ENCODE peak calls at places on chromosomes 4 and X, in four cellular contexts. F, D, H and B are unnamed samples.

GRCh38 chr4:187063251-187063650 is 339.6 kb upstream of the FAT1 start:
- DNase-seq in F (no peak), D (no peak), H (no peak), B (no peak)

GRCh38 chr4:6898763-6899162 is 10.9 kb upstream of the TBC1D14 start:
- DNase-seq in F (peak), D (no peak), H (no peak), B (no peak)

GRCh38 chr4:55347610-55348228 is 1.7 kb downstream of the SRD5A3 start:
- DNase-seq in F (no peak), D (no peak), H (no peak), B (peak)

GRCh38 chrX:80808854-80809493 is 703 bp downstream of the BRWD3 start:
- DNase-seq in F (peak), D (peak), H (peak), B (peak)

GRCh38 chr4:21470531-21470930 is 478.0 kb downstream of the KCNIP4 start:
- DNase-seq in F (peak), D (peak), H (no peak), B (peak)

GRCh38 chrX:136589966-136590365 is 58.0 kb downstream of the VGLL1 start:
- DNase-seq in F (peak), D (peak), H (no peak), B (peak)

GRCh38 chr4:107988763-107989035 is 990 bp upstream of the HADH start:
- DNase-seq in F (no peak), D (no peak), H (no peak), B (no peak)

GRCh38 chr4:106690487-106690886 is 321.9 kb upstream of the GIMD1 start:
- DNase-seq in F (peak), D (peak), H (no peak), B (peak)

GRCh38 chr4:32986236-32986635 is 2266.1 kb downstream of the PCDH7 start:
- DNase-seq in F (peak), D (no peak), H (no peak), B (no peak)

GRCh38 chr4:176437756-176438155 is 118.0 kb downstream of the SPCS3 start:
- DNase-seq in F (no peak), D (no peak), H (no peak), B (no peak)

GRCh38 chr4:71860643-71861042 is 76.8 kb upstream of the GC start:
- DNase-seq in F (no peak), D (peak), H (no peak), B (no peak)

GRCh38 chr4:109876634-109877265 is 28.8 kb downstream of the LRIT3 start:
- DNase-seq in F (no peak), D (no peak), H (no peak), B (no peak)

GRCh38 chrX:13717697-13718483 is 16.5 kb downstream of the TRAPPC2 start:
- DNase-seq in F (peak), D (peak), H (no peak), B (no peak)

GRCh38 chr4:186724048-186724860 is 598 bp upstream of the FAT1 start:
- DNase-seq in F (peak), D (peak), H (peak), B (peak)

GRCh38 chrX:139094671-139095592 is 383.4 kb upstream of the FGF13 start:
- DNase-seq in F (no peak), D (no peak), H (no peak), B (peak)

GRCh38 chr4:90457817-90458216 is 330.6 kb downstream of the CCSER1 start:
- DNase-seq in F (no peak), D (no peak), H (no peak), B (no peak)

GRCh38 chr4:124940387-124940786 is 227.9 kb upstream of the ANKRD50 start:
- DNase-seq in F (peak), D (peak), H (no peak), B (peak)

GRCh38 chrX:104324461-104324860 is 69.7 kb upstream of the ESX1 start:
- DNase-seq in F (no peak), D (no peak), H (no peak), B (no peak)

GRCh38 chr4:77905651-77906263 is 43.1 kb downstream of the MRPL1 start:
- DNase-seq in F (no peak), D (no peak), H (no peak), B (no peak)

GRCh38 chr4:38605794-38606586 is 58.0 kb upstream of the KLF3 start:
- DNase-seq in F (peak), D (no peak), H (no peak), B (no peak)

GRCh38 chr4:128871948-128872347 is 62.4 kb downstream of the JADE1 start:
- DNase-seq in F (peak), D (peak), H (no peak), B (peak)

GRCh38 chr4:68407868-68408190 is 39.4 kb upstream of the TMPRSS11E start:
- DNase-seq in F (no peak), D (no peak), H (no peak), B (no peak)

GRCh38 chr4:41132055-41132683 is 82.2 kb downstream of the APBB2 start:
- DNase-seq in F (no peak), D (no peak), H (no peak), B (peak)

GRCh38 chrX:150036181-150036580 is 97.9 kb upstream of the EOLA2 start:
- DNase-seq in F (peak), D (no peak), H (no peak), B (peak)

GRCh38 chr4:2378898-2379297 is 39.5 kb downstream of the ZFYVE28 start:
- DNase-seq in F (no peak), D (no peak), H (no peak), B (no peak)

GRCh38 chr4:164011791-164012190 is 517.3 kb downstream of the TMA16 start:
- DNase-seq in F (no peak), D (no peak), H (no peak), B (no peak)

GRCh38 chrX:143437439-143437838 is 79.8 kb downstream of the SPANXN3 start:
- DNase-seq in F (peak), D (no peak), H (no peak), B (peak)

GRCh38 chr4:182089326-182089725 is 153.9 kb upstream of the TENM3 start:
- DNase-seq in F (no peak), D (peak), H (no peak), B (no peak)

GRCh38 chr4:172042714-172043114 is 229.5 kb downstream of the GALNTL6 start:
- DNase-seq in F (no peak), D (peak), H (no peak), B (peak)

GRCh38 chr4:157043131-157043530 is 32.8 kb upstream of the GLRB start:
- DNase-seq in F (peak), D (peak), H (no peak), B (peak)

GRCh38 chr4:20192754-20193521 is 58.8 kb upstream of the SLIT2 start:
- DNase-seq in F (no peak), D (peak), H (no peak), B (peak)

GRCh38 chr4:67549123-67549522 is 3.8 kb upstream of the CENPC start:
- DNase-seq in F (peak), D (peak), H (no peak), B (peak)

GRCh38 chrX:108303682-108304081 is 134.5 kb downstream of the COL4A6 start:
- DNase-seq in F (no peak), D (no peak), H (no peak), B (no peak)

GRCh38 chr4:148634476-148634875 is 192.3 kb upstream of the NR3C2 start:
- DNase-seq in F (no peak), D (peak), H (no peak), B (peak)

DNA sequence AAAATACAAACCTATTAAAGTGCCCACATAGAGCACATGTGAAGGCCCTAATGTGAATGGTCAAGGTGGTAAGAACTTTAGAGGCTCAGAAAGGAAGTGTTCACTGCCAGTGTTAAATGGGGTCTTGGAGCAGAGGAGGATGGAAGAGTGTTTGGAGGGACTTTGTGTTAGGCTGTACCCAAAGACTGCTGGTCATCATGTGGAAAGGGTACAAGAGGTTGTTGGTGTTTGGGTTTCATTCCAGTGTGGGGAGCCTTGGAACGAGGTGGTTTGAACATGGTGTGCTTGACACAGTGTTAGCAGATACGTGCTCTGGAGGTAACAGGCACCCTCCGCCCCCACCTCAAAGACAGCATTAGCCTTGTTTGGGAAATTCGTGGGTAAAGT is 73.1 kb downstream of the RAPGEF2 start:
- DNase-seq in F (no peak), D (no peak), H (no peak), B (no peak)
- TF ChIP-seq CTCF in F (no peak), D (no peak), H (no peak), B (no peak)

GRCh38 chrX:155611302-155611701 is 1.4 kb downstream of the TMLHE start:
- DNase-seq in F (no peak), D (no peak), H (no peak), B (no peak)
- H3K4me3 ChIP-seq in F (peak), D (peak), H (peak), B (no peak)

DNA sequence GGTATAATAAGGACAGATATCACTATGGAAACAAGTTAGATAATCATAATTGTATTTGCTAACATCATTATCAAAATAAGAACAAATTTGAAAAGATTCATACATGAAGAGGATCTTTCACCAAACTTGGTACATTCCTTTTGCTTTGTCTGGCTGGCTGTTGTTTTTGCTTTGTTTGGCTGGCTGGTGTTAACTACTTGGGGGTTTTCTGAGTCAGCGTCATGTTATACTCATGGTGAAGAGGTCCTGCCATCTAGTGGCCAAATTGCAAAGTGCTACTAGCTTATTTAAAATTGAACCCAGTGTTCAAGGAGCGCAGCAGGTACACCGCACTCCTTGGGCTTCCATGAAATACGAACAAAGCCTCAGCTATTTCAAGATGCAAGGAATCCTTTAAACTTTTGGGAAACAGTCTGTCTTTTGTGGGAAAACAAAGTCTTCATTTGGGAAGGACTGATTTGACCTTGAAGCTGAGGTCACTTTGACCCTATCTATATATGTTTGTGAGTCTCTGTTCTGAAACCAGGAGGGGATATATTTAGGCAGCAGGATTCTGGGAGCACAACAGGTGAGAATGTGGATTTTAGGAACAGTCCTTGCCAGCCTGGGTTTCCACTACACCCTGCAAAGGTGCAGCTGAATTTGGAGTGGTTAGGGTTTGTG is 129.7 kb downstream of the PLS3 start:
- DNase-seq in F (peak), D (peak), H (no peak), B (peak)
- TF ChIP-seq CTCF in F (peak), D (peak), H (peak), B (peak)

GRCh38 chr4:184588893-184589292 is 60.4 kb downstream of the CASP3 start:
- DNase-seq in F (no peak), D (peak), H (no peak), B (no peak)
- H3K4me3 ChIP-seq in F (no peak), D (no peak), H (no peak), B (no peak)

GRCh38 chr4:74055096-74055495 is 16.6 kb upstream of the CXCL3 start:
- DNase-seq in F (no peak), D (no peak), H (no peak), B (no peak)

GRCh38 chr4:74056114-74056857 is 17.8 kb upstream of the CXCL3 start:
- DNase-seq in F (peak), D (peak), H (no peak), B (peak)

GRCh38 chr4:74056858-74057562 is 18.5 kb upstream of the CXCL3 start:
- DNase-seq in F (peak), D (peak), H (no peak), B (peak)

GRCh38 chr4:74055498-74055897 is 17.0 kb upstream of the CXCL3 start:
- DNase-seq in F (peak), D (no peak), H (no peak), B (no peak)

DNA sequence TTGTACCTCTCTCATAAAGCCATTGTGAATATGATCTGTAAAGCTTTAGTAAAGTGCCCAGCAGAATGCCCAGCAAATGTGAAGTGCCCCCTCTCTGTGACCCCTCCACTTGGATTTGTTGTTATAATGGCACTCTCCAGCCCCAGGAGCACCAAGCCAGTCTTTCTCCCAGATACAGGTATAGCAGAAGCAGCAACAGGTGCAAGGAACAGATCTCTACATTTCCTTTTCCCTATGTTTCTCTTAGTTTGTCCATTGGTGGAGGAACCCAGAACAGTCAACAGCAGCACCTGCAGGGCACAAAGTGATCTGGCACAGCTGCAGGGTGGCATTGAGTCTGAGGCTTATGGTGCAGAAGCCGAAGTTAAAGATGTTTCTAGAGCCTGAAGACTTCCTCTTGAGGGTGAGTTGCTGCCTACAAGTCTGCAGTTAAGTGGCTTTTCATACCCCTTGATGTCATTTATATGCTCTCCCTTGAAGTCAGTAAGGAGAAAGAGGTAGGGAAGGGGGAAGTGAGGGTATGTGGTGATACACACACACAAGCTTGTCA is 16.1 kb upstream of the CXCL3 start:
- DNase-seq in F (no peak), D (no peak), H (no peak), B (no peak)
- TF ChIP-seq CTCF in F (no peak), D (no peak), H (no peak), B (no peak)

GRCh38 chr4:30865676-30866075 is 145.5 kb downstream of the PCDH7 start:
- DNase-seq in F (no peak), D (no peak), H (no peak), B (no peak)

GRCh38 chr4:30867427-30867826 is 147.3 kb downstream of the PCDH7 start:
- DNase-seq in F (no peak), D (no peak), H (no peak), B (peak)

GRCh38 chr4:30868257-30868656 is 148.1 kb downstream of the PCDH7 start:
- DNase-seq in F (peak), D (no peak), H (no peak), B (no peak)

GRCh38 chr4:30866907-30867306 is 146.7 kb downstream of the PCDH7 start:
- DNase-seq in F (no peak), D (no peak), H (no peak), B (peak)

DNA sequence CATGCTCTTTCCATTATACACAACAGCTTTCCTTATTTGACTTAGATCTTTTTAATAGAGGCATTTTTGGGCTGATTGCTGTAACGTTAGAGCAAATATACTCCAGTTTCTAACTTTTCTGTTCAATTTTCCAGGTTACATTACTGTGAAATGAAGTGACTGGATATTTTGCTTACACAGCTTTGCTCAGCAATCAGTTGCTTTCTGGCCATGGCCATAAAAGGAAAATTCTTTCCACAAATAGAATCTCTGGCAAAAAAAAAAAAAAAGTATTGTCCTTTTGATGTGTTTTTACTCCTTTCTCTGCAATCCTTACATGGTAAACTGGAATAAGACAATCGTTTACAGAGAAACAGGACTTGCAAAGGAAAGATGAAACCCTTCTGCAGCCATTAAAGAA is 146.3 kb downstream of the PCDH7 start:
- DNase-seq in F (peak), D (peak), H (no peak), B (no peak)
- H3K4me3 ChIP-seq in F (no peak), D (no peak), H (no peak), B (no peak)

DNA sequence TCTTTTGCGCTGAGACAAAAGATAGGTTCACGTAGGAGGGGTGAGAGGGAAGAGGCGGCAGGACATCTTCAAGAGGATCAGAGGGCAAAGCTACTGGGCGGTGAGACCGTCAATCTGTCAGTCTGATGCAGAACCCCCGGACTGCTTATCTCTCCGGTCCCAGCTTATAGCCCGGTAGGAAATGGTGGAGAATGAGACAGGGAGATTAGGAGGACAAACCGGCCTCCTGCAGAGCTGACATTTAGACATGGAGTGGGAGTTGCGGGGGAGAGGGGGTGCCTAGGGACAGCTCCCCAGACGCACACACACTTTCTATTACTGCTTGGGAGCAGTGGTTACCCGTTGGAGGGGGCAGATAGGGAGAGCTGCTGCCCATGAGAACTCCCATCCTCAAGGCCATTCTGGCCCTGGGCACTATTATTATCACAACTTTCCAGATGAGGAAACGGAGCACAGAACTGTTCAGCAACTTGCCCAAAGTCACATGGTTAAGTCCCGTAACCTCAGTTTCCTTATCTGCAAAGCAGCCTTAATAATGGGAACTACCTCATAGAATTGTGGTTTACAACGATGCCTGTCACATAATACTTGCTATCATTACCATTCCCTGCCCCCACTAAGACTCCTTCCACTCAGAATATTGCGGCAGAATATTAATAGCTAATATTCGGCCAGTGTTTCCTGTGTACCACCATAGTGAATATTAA is 1.1 kb upstream of the HDAC6 start:
- DNase-seq in F (no peak), D (peak), H (no peak), B (no peak)
- TF ChIP-seq CTCF in F (no peak), D (no peak), H (no peak), B (no peak)

GRCh38 chrX:2521092-2521926 is 20.5 kb upstream of the DHRSX start:
- DNase-seq in F (no peak), D (no peak), H (no peak), B (no peak)
- H3K4me3 ChIP-seq in F (no peak), D (no peak), H (no peak), B (no peak)

DNA sequence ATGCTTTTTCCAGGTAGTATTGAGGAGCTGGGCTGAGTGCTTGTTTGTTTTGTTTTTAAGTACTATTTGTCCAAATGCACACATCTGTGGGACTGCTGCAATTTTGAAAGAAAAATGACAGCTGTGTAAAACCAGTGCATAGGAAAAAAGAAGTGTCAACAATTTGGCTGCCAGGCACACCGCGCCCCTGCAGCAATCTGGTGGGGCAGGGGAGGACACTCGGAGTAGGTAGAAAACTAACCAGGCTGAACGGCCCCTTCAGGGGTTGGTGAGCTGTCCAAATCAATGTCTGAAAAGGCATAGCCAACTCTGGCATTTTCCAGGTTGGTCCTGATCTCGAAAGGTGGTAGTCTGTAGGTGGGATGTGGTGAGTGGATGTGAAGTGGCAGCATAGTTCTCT is 1.1 kb downstream of the LDOC1 start:
- DNase-seq in F (no peak), D (no peak), H (no peak), B (no peak)
- TF ChIP-seq CTCF in F (no peak), D (no peak), H (no peak), B (no peak)